ENCODE peak calls at places on chromosomes 7 and 10, in five cellular contexts. S, O, M, E and R are unnamed samples.

GRCh38 chr10:124646483-124647352 is 97.5 kb downstream of the FAM53B start:
- DNase-seq in S (peak), O (no peak), M (peak), E (peak), R (no peak)

GRCh38 chr7:69445549-69445948 is 152.7 kb upstream of the AUTS2 start:
- DNase-seq in S (no peak), O (no peak), M (no peak), E (no peak), R (no peak)

GRCh38 chr10:110279062-110279986 is 25.4 kb downstream of the SMNDC1 start:
- DNase-seq in S (peak), O (no peak), M (peak), E (peak), R (peak)

GRCh38 chr10:132349766-132350165 is 17.8 kb downstream of the LRRC27 start:
- DNase-seq in S (no peak), O (no peak), M (no peak), E (no peak), R (no peak)

GRCh38 chr7:41287559-41288335 is 415.1 kb downstream of the INHBA start:
- DNase-seq in S (no peak), O (no peak), M (no peak), E (no peak), R (no peak)

GRCh38 chr7:127708201-127708600 is 56.2 kb downstream of the SND1 start:
- DNase-seq in S (no peak), O (no peak), M (no peak), E (no peak), R (no peak)

GRCh38 chr10:119197921-119198320 is 9.4 kb upstream of the GRK5 start:
- DNase-seq in S (no peak), O (no peak), M (no peak), E (peak), R (no peak)

GRCh38 chr7:145916776-145917175 is 199.8 kb upstream of the CNTNAP2 start:
- DNase-seq in S (no peak), O (no peak), M (no peak), E (no peak), R (no peak)

GRCh38 chr10:131126321-131127121 is 185.0 kb downstream of the TCERG1L start:
- DNase-seq in S (no peak), O (no peak), M (no peak), E (no peak), R (no peak)

GRCh38 chr7:139691253-139691781 is 86.5 kb downstream of the HIPK2 start:
- DNase-seq in S (no peak), O (no peak), M (no peak), E (peak), R (no peak)

GRCh38 chr7:2048006-2048405 is 184.7 kb downstream of the MAD1L1 start:
- DNase-seq in S (no peak), O (no peak), M (no peak), E (no peak), R (no peak)

GRCh38 chr7:5557920-5558401 is 134.3 kb upstream of the TNRC18 start:
- DNase-seq in S (peak), O (no peak), M (no peak), E (peak), R (peak)

GRCh38 chr7:157605638-157606037 is 268.8 kb downstream of the DNAJB6 start:
- DNase-seq in S (no peak), O (no peak), M (no peak), E (no peak), R (no peak)